ENCODE peak calls at places on chromosomes 16 and 17, in four cellular contexts. M is astrocyte, I is H1, F is PC-3. V is an unnamed sample.
A peak's percentile ranks its signal among the peaks of the same experiment; 100 is the strongest.

GRCh38 chr17:41126412-41126811 is 2.4 kb upstream of the KRTAP4-12 start:
- DNase-seq in F (no peak), M (no peak), I (no peak), V (no peak)

GRCh38 chr17:76841776-76842405 is 26.3 kb upstream of the MGAT5B start:
- DNase-seq in F (peak; percentile 17), M (no peak), I (no peak), V (no peak)

GRCh38 chr17:9905902-9906301 is 831 bp upstream of the RCVRN start:
- DNase-seq in M (no peak), F (peak; percentile 35), I (no peak), V (peak; percentile 40)

GRCh38 chr16:3876695-3877094 is 3.8 kb downstream of the CREBBP start:
- DNase-seq in M (peak; percentile 39), F (no peak), I (no peak), V (no peak)

GRCh38 chr17:60573139-60573975 is 26.6 kb upstream of the PPM1D start:
- DNase-seq in M (peak; percentile 89), F (no peak), I (no peak), V (peak; percentile 29)

GRCh38 chr17:73588291-73589095 is 55.8 kb downstream of the SDK2 start:
- DNase-seq in I (no peak), M (no peak), F (no peak), V (no peak)

GRCh38 chr17:29577778-29578211 is 9.3 kb downstream of the TP53I13 start:
- DNase-seq in M (peak; percentile 46), I (no peak), F (no peak), V (no peak)

GRCh38 chr17:19304751-19305150 is 57.8 kb downstream of the B9D1 start:
- DNase-seq in I (no peak), M (no peak), F (no peak), V (no peak)

GRCh38 chr16:9148376-9149015 is 57.1 kb downstream of the HAPSTR1 start:
- DNase-seq in M (no peak), I (no peak), F (no peak), V (no peak)

GRCh38 chr16:2950400-2950724 is 13.7 kb upstream of the KREMEN2 start:
- DNase-seq in I (no peak), F (no peak), M (no peak), V (no peak)

GRCh38 chr17:35170968-35171771 is 23.0 kb downstream of the SLC35G3 start:
- DNase-seq in M (no peak), F (peak; percentile 64), I (no peak), V (no peak)

GRCh38 chr17:58504826-58505351 is 9.5 kb downstream of the MTMR4 start:
- DNase-seq in M (no peak), I (no peak), F (no peak), V (no peak)

GRCh38 chr17:67160791-67161190 is 84.2 kb downstream of the HELZ start:
- DNase-seq in M (no peak), F (no peak), I (no peak), V (no peak)

GRCh38 chr16:77556203-77556602 is 121.4 kb upstream of the ADAMTS18 start:
- DNase-seq in F (no peak), M (peak; percentile 20), I (no peak), V (no peak)

GRCh38 chr17:17269926-17270773 is 10.9 kb downstream of the COPS3 start:
- DNase-seq in M (no peak), F (peak; percentile 37), I (no peak), V (no peak)
- H2AFZ ChIP-seq in M (no peak overlapping the region), F (no peak overlapping the region), I (no peak overlapping the region), V (no peak overlapping the region)

GRCh38 chr17:50062323-50063243 is 6.7 kb downstream of the ITGA3 start:
- DNase-seq in M (peak; percentile 79), F (peak; percentile 100), I (no peak), V (no peak)
- H3K4me1 ChIP-seq in M (peaks cover 92% of the 10 kb centered on the region), F (peaks cover 95% of the 10 kb centered on the region), I (no peaks in the 10 kb centered on the region), V (peaks cover 49% of the 10 kb centered on the region)

DNA sequence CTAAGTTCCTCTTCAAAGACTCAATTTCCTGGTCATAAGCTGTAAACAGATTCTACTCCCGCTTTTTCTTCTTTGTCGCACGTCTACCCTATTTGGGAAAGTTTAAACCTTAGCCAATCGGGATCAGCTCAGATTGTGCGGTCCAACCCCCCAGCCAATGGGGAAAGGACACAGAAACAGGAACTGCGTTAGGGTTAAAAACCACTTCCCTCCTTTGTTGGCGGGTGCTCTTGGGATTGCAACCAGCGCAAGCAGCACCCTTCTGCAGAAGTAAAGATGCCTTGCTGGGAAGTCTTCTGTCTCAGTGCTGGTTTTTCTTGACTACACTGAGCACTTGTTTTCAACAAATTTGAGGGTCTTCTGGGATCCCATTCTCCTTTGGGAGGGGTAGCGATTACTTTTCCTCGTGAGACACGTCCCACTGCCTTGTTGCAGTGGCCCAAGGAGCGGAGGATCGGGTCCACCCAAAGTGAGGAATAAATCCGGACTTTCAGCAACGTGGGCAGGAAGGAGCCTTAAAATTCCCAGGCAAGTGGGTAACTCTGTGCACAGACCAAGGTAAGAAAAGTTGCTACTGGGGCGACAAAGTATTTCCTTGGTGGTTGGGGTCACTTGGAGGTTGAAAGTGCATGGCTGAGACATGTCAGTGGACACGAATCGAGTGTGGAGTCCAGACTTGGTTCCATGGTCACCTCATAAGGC is 1.0 kb upstream of the YPEL3 start:
- DNase-seq in M (no peak), I (no peak), F (no peak), V (peak; percentile 92)
- H2AFZ ChIP-seq in M (peak overlapping the region; percentile 95), I (peak overlapping the region; percentile 36), F (peak overlapping the region; percentile 71), V (peak overlapping the region; percentile 44)

GRCh38 chr17:82636626-82637598 is 11.3 kb downstream of the WDR45B start:
- DNase-seq in M (no peak), F (peak; percentile 40), I (no peak), V (peak; percentile 87)
- H3K4me1 ChIP-seq in M (peaks cover 2% of the 10 kb centered on the region), F (no peaks in the 10 kb centered on the region), I (peaks cover 5% of the 10 kb centered on the region), V (peaks cover 20% of the 10 kb centered on the region)

DNA sequence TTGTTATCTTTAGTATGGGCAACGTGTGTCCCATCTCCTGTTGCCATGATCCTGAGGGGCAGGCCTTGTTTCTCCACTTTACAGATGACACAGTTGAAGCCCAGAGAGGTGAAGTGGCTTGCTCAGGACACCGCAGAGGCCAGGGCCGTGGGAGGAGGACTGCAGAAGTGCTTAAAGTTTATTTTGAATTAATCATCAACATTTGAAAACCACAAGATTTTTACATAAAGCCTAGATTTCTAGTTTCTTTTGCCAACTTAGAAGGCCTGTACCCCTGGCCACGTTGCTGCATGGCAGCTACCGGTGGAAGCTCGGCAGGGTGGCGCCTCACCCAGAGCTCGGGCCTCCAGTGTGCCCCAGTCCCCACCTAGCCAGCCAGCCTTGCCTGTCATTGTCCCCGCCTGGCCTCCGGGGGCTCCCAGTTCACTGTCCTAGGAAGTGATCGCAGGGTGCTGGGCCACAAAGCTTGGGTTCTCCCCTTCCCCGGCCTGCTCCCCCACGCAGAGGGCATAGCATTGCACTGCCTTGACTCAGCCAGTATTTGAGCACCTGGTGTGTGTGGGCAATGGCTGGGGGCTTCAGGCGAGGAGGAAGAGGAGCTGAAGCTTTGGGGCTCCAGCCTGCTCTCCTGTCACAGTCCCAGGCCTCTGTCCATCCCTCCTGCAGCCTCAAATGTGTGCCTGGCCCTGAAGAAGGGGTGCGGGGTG is 14.8 kb upstream of the ADCY7 start:
- DNase-seq in F (peak; percentile 77), I (no peak), M (peak; percentile 96), V (no peak)
- H2AFZ ChIP-seq in F (peak overlapping the region; percentile 37), I (no peak overlapping the region), M (peak overlapping the region; percentile 30), V (no peak overlapping the region)

GRCh38 chr17:65047939-65048338 is 8.6 kb downstream of the GNA13 start:
- DNase-seq in M (no peak), I (no peak), F (no peak), V (no peak)
- H3K4me1 ChIP-seq in M (no peaks in the 10 kb centered on the region), I (no peaks in the 10 kb centered on the region), F (no peaks in the 10 kb centered on the region), V (no peaks in the 10 kb centered on the region)

V was measured in hepatocyte.